ENCODE peak calls at places on chromosomes 2 and 18, in five cellular contexts. One of them, this sample, is unnamed.

GRCh38 chr2:215724171-215724570 is 288.3 kb upstream of the FN1 start:
- DNase-seq in A549: no peak
- DNase-seq in WTC11: no peak
- DNase-seq in HepG2: no peak
- DNase-seq in K562: no peak
- DNase-seq in this sample: no peak

GRCh38 chr2:101697124-101697793 is at the start of gene MAP4K4:
- DNase-seq in HepG2: peak; percentile 84
- DNase-seq in WTC11: peak; percentile 74
- DNase-seq in K562: peak; percentile 90
- DNase-seq in A549: peak; percentile 82
- DNase-seq in this sample: no peak

GRCh38 chr18:68918216-68918615 is 120.3 kb downstream of the CCDC102B start:
- DNase-seq in A549: no peak
- DNase-seq in WTC11: no peak
- DNase-seq in HepG2: no peak
- DNase-seq in K562: no peak
- DNase-seq in this sample: no peak

GRCh38 chr18:22102948-22103663 is 66.3 kb upstream of the GATA6 start:
- DNase-seq in K562: no peak
- DNase-seq in HepG2: no peak
- DNase-seq in WTC11: no peak
- DNase-seq in A549: no peak
- DNase-seq in this sample: no peak

GRCh38 chr2:210861038-210861665 is 304.8 kb downstream of the CPS1 start:
- DNase-seq in K562: no peak
- DNase-seq in HepG2: no peak
- DNase-seq in WTC11: no peak
- DNase-seq in A549: no peak
- DNase-seq in this sample: no peak

GRCh38 chr2:584863-585823 is 92.1 kb downstream of the TMEM18 start:
- DNase-seq in HepG2: no peak
- DNase-seq in WTC11: no peak
- DNase-seq in K562: no peak
- DNase-seq in A549: no peak
- DNase-seq in this sample: no peak

GRCh38 chr2:11750422-11750821 is 4.0 kb downstream of the LPIN1 start:
- DNase-seq in K562: no peak
- DNase-seq in WTC11: no peak
- DNase-seq in HepG2: no peak
- DNase-seq in A549: no peak
- DNase-seq in this sample: peak; percentile 70

GRCh38 chr2:102114290-102114721 is 28.2 kb upstream of the IL1R1 start:
- DNase-seq in HepG2: peak; percentile 64
- DNase-seq in WTC11: no peak
- DNase-seq in A549: no peak
- DNase-seq in K562: no peak
- DNase-seq in this sample: peak; percentile 33

GRCh38 chr18:61854578-61854977 is 38.2 kb downstream of the RNF152 start:
- DNase-seq in WTC11: no peak
- DNase-seq in K562: no peak
- DNase-seq in A549: no peak
- DNase-seq in HepG2: no peak
- DNase-seq in this sample: no peak

GRCh38 chr2:134120160-134120717 is 133.6 kb upstream of the MGAT5 start:
- DNase-seq in K562: peak; percentile 23
- DNase-seq in HepG2: no peak
- DNase-seq in A549: no peak
- DNase-seq in WTC11: peak; percentile 36
- DNase-seq in this sample: no peak

GRCh38 chr2:15640291-15640711 is 48.6 kb downstream of the DDX1 start:
- DNase-seq in K562: peak; percentile 50
- DNase-seq in A549: no peak
- DNase-seq in HepG2: peak; percentile 43
- DNase-seq in WTC11: no peak
- DNase-seq in this sample: no peak

GRCh38 chr2:64989126-64989981 is at the start of gene SLC1A4:
- DNase-seq in A549: peak; percentile 89
- DNase-seq in K562: peak; percentile 96
- DNase-seq in WTC11: peak; percentile 73
- DNase-seq in HepG2: peak; percentile 82
- DNase-seq in this sample: no peak

GRCh38 chr18:57434536-57435494 is at the start of gene ONECUT2:
- DNase-seq in HepG2: peak; percentile 85
- DNase-seq in A549: peak; percentile 89
- DNase-seq in WTC11: peak; percentile 99
- DNase-seq in K562: peak; percentile 96
- DNase-seq in this sample: no peak

GRCh38 chr2:73172963-73173362 is 29.4 kb upstream of the NOTO start:
- DNase-seq in WTC11: no peak
- DNase-seq in HepG2: no peak
- DNase-seq in A549: no peak
- DNase-seq in K562: no peak
- DNase-seq in this sample: no peak

GRCh38 chr2:127059559-127059958 is 47.4 kb downstream of the BIN1 start:
- DNase-seq in HepG2: no peak
- DNase-seq in K562: no peak
- DNase-seq in A549: no peak
- DNase-seq in WTC11: no peak
- DNase-seq in this sample: no peak

GRCh38 chr2:8500124-8501054 is 181.5 kb upstream of the ID2 start:
- DNase-seq in A549: peak; percentile 45
- DNase-seq in HepG2: peak; percentile 75
- DNase-seq in WTC11: no peak
- DNase-seq in K562: no peak
- DNase-seq in this sample: no peak

GRCh38 chr2:33158482-33159003 is 211.8 kb downstream of the LTBP1 start:
- DNase-seq in HepG2: no peak
- DNase-seq in A549: no peak
- DNase-seq in WTC11: no peak
- DNase-seq in K562: no peak
- DNase-seq in this sample: no peak

GRCh38 chr2:166784296-166784946 is 103.9 kb upstream of the XIRP2 start:
- DNase-seq in K562: no peak
- DNase-seq in WTC11: no peak
- DNase-seq in HepG2: peak; percentile 62
- DNase-seq in A549: no peak
- DNase-seq in this sample: no peak

GRCh38 chr18:11996190-11996754 is 15.0 kb downstream of the IMPA2 start:
- DNase-seq in A549: no peak
- DNase-seq in WTC11: no peak
- DNase-seq in HepG2: no peak
- DNase-seq in K562: no peak
- DNase-seq in this sample: no peak

GRCh38 chr18:69097349-69097748 is 299.5 kb downstream of the CCDC102B start:
- DNase-seq in K562: no peak
- DNase-seq in A549: no peak
- DNase-seq in HepG2: no peak
- DNase-seq in WTC11: no peak
- DNase-seq in this sample: no peak

GRCh38 chr18:54696616-54697293 is 105.7 kb downstream of the DYNAP start:
- DNase-seq in A549: no peak
- DNase-seq in K562: no peak
- DNase-seq in HepG2: no peak
- DNase-seq in WTC11: no peak
- DNase-seq in this sample: no peak

GRCh38 chr18:54700580-54700979 is 109.5 kb downstream of the DYNAP start:
- DNase-seq in HepG2: no peak
- DNase-seq in A549: peak; percentile 21
- DNase-seq in K562: peak; percentile 10
- DNase-seq in WTC11: no peak
- DNase-seq in this sample: no peak

DNA sequence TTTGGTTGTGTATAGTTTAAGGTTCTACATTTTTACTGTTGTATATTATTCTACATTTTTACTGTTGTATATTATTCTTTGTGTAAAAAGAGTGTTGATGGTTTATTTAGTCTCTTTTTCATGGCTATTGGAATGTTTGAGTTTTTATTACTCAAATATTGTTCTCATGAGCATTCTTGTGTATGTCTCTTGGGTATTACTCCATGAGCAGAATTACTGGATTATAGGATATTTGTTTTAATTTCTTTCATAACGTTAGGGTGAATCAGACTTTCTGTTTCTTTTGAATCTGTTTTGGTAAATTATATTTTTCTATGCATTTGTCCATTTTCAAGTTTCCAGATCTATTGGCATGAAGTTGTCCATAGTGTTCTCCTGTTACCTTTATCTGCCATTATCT is 111.6 kb downstream of the DYNAP start:
- DNase-seq in HepG2: no peak
- DNase-seq in K562: no peak
- DNase-seq in WTC11: no peak
- DNase-seq in A549: no peak
- DNase-seq in this sample: no peak
- TF ChIP-seq ESRRA in HepG2: no peak
- TF ChIP-seq ESRRA in K562: no peak
- TF ChIP-seq ESRRA in WTC11: no peak
- TF ChIP-seq ESRRA in A549: no peak
- TF ChIP-seq ESRRA in this sample: no peak

DNA sequence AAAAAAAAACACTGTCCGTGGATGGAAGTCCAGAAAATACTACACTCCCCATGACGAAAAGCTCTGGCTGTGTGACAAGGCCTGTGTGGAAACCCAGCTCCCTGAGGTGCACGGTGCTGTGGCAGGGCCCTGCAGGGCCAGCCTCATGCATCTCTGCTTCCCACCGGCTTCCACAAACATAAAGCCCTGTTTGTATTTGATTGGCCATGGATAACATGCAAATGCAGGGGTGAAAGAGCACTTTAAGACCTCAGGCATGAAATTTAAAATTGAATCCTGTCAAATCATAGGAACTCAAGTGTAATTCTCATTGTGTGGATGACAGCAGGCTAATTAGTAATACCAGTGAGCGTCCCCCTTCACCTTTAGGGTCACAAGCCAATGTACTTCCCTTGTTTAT is 757.2 kb downstream of the GALR1 start:
- DNase-seq in HepG2: no peak
- DNase-seq in K562: no peak
- DNase-seq in A549: no peak
- DNase-seq in WTC11: no peak
- DNase-seq in this sample: no peak
- TF ChIP-seq ESRRA in HepG2: no peak
- TF ChIP-seq ESRRA in K562: no peak
- TF ChIP-seq ESRRA in A549: no peak
- TF ChIP-seq ESRRA in WTC11: no peak
- TF ChIP-seq ESRRA in this sample: no peak

GRCh38 chr2:70964596-70965386 is 13.6 kb upstream of the ANKRD53 start:
- DNase-seq in K562: peak; percentile 76
- DNase-seq in WTC11: peak; percentile 87
- DNase-seq in A549: peak; percentile 77
- DNase-seq in HepG2: peak; percentile 22
- DNase-seq in this sample: no peak
- TF ChIP-seq ESRRA in K562: peak; percentile 29
- TF ChIP-seq ESRRA in WTC11: no peak
- TF ChIP-seq ESRRA in A549: no peak
- TF ChIP-seq ESRRA in HepG2: no peak
- TF ChIP-seq ESRRA in this sample: no peak

GRCh38 chr2:241967096-241967495 is 97.6 kb downstream of the RTP5 start:
- DNase-seq in A549: no peak
- DNase-seq in HepG2: no peak
- DNase-seq in K562: no peak
- DNase-seq in WTC11: no peak
- DNase-seq in this sample: no peak
- TF ChIP-seq ESRRA in A549: no peak
- TF ChIP-seq ESRRA in HepG2: no peak
- TF ChIP-seq ESRRA in K562: no peak
- TF ChIP-seq ESRRA in WTC11: no peak
- TF ChIP-seq ESRRA in this sample: no peak

GRCh38 chr18:33113421-33113820 is 327.1 kb downstream of the CCDC178 start:
- DNase-seq in WTC11: no peak
- DNase-seq in HepG2: no peak
- DNase-seq in A549: no peak
- DNase-seq in K562: no peak
- DNase-seq in this sample: no peak

GRCh38 chr18:33115917-33116316 is 324.6 kb downstream of the CCDC178 start:
- DNase-seq in HepG2: no peak
- DNase-seq in WTC11: no peak
- DNase-seq in A549: no peak
- DNase-seq in K562: no peak
- DNase-seq in this sample: no peak

GRCh38 chr18:33115476-33115875 is 325.0 kb downstream of the CCDC178 start:
- DNase-seq in A549: no peak
- DNase-seq in K562: no peak
- DNase-seq in HepG2: no peak
- DNase-seq in WTC11: no peak
- DNase-seq in this sample: no peak

GRCh38 chr18:33114749-33115148 is 325.8 kb downstream of the CCDC178 start:
- DNase-seq in K562: no peak
- DNase-seq in HepG2: no peak
- DNase-seq in WTC11: no peak
- DNase-seq in A549: no peak
- DNase-seq in this sample: no peak

DNA sequence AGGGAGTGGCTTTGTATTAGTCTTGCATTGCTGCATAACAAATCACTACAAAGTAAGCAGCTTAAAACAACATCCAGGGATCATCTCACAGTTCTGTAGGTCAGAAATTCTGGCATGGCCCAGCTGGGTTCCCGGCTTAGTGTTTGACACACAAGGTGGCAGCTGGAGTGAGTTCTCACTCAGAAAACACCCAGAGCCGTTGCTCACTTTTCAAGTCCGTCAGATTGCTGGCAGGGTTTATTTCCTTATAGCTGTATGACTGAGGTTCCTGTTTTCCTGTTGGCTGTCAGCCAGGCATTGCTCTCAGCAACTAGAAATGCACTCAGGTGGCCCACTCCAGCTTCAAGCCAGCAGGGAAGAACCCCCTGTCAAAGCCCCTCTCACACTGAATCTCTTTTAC is 324.1 kb downstream of the CCDC178 start:
- DNase-seq in HepG2: no peak
- DNase-seq in WTC11: no peak
- DNase-seq in A549: peak; percentile 3
- DNase-seq in K562: no peak
- DNase-seq in this sample: no peak
- TF ChIP-seq ESRRA in HepG2: no peak
- TF ChIP-seq ESRRA in WTC11: no peak
- TF ChIP-seq ESRRA in A549: no peak
- TF ChIP-seq ESRRA in K562: no peak
- TF ChIP-seq ESRRA in this sample: no peak

GRCh38 chr2:241173557-241173956 is 14.9 kb upstream of the ANO7 start:
- DNase-seq in A549: no peak
- DNase-seq in WTC11: no peak
- DNase-seq in HepG2: no peak
- DNase-seq in K562: no peak
- DNase-seq in this sample: no peak

GRCh38 chr2:241177935-241178334 is 10.5 kb upstream of the ANO7 start:
- DNase-seq in HepG2: no peak
- DNase-seq in K562: no peak
- DNase-seq in A549: no peak
- DNase-seq in WTC11: no peak
- DNase-seq in this sample: no peak

GRCh38 chr2:241180495-241180894 is 8.0 kb upstream of the ANO7 start:
- DNase-seq in K562: no peak
- DNase-seq in A549: peak; percentile 34
- DNase-seq in HepG2: no peak
- DNase-seq in WTC11: peak; percentile 82
- DNase-seq in this sample: no peak

GRCh38 chr2:241179894-241180293 is 8.6 kb upstream of the ANO7 start:
- DNase-seq in K562: no peak
- DNase-seq in HepG2: no peak
- DNase-seq in WTC11: no peak
- DNase-seq in A549: no peak
- DNase-seq in this sample: no peak

GRCh38 chr2:241177526-241177925 is 11.0 kb upstream of the ANO7 start:
- DNase-seq in K562: no peak
- DNase-seq in HepG2: no peak
- DNase-seq in A549: no peak
- DNase-seq in WTC11: no peak
- DNase-seq in this sample: no peak
- TF ChIP-seq ESRRA in K562: no peak
- TF ChIP-seq ESRRA in HepG2: no peak
- TF ChIP-seq ESRRA in A549: no peak
- TF ChIP-seq ESRRA in WTC11: no peak
- TF ChIP-seq ESRRA in this sample: no peak

This sample was measured in GM12878.